ENCODE peak calls at places on chromosomes 12 and 14, in four cellular contexts. T is hepatic stellate cell; N is HFFc6; I is CD4-positive, alpha-beta memory T cell. C is an unnamed sample.

GRCh38 chr12:56373515-56373914 is 10.9 kb upstream of the APOF start:
- DNase-seq in T (no peak), N (no peak), I (no peak), C (no peak)

GRCh38 chr14:61342486-61342885 is 21.1 kb downstream of the PRKCH start:
- DNase-seq in T (no peak), N (no peak), I (peak), C (no peak)

GRCh38 chr12:59077153-59077930 is 157.0 kb upstream of the LRIG3 start:
- DNase-seq in N (no peak), I (no peak), T (no peak), C (no peak)

GRCh38 chr14:94591871-94592270 is 10.6 kb downstream of the SERPINA5 start:
- DNase-seq in T (no peak), N (no peak), I (no peak), C (no peak)

GRCh38 chr14:65277580-65278270 is 134.8 kb upstream of the FUT8 start:
- DNase-seq in N (no peak), T (no peak), I (no peak), C (no peak)

GRCh38 chr14:33573296-33573695 is 377.6 kb downstream of the EGLN3 start:
- DNase-seq in T (no peak), N (peak), I (no peak), C (no peak)

GRCh38 chr12:51246254-51246853 is 7.7 kb downstream of the DAZAP2 start:
- DNase-seq in T (peak), N (no peak), I (peak), C (peak)

GRCh38 chr12:103884316-103884715 is 43.3 kb upstream of the NT5DC3 start:
- DNase-seq in N (peak), I (peak), T (peak), C (peak)

GRCh38 chr12:124478985-124479645 is 88.3 kb downstream of the NCOR2 start:
- DNase-seq in N (no peak), I (no peak), T (no peak), C (no peak)

GRCh38 chr14:104794099-104794498 is 1.4 kb downstream of the AKT1 start:
- DNase-seq in I (no peak), N (peak), T (peak), C (peak)

GRCh38 chr12:87801860-87802720 is 227.1 kb downstream of the C12orf50 start:
- DNase-seq in I (no peak), N (no peak), T (no peak), C (no peak)

GRCh38 chr12:71509705-71510104 is 70.1 kb downstream of the LGR5 start:
- DNase-seq in T (no peak), N (no peak), I (no peak), C (no peak)

GRCh38 chr14:101554991-101555668 is 6.2 kb upstream of the DIO3 start:
- DNase-seq in N (no peak), T (no peak), I (no peak), C (no peak)

GRCh38 chr14:101077511-101078074 is 174.1 kb upstream of the RTL1 start:
- DNase-seq in T (no peak), N (no peak), I (no peak), C (no peak)

GRCh38 chr12:85725991-85726390 is 110.2 kb downstream of the RASSF9 start:
- DNase-seq in N (no peak), T (no peak), I (no peak), C (no peak)

GRCh38 chr12:107634530-107634929 is 51.1 kb upstream of the PWP1 start:
- DNase-seq in T (no peak), N (no peak), I (no peak), C (no peak)

GRCh38 chr12:87756111-87756510 is 273.1 kb downstream of the C12orf50 start:
- DNase-seq in T (peak), N (no peak), I (no peak), C (peak)

GRCh38 chr14:41000350-41000749 is 606.3 kb upstream of the LRFN5 start:
- DNase-seq in N (no peak), T (no peak), I (no peak), C (no peak)

GRCh38 chr12:79949098-79949497 is 14.2 kb upstream of the PPP1R12A start:
- DNase-seq in N (no peak), I (no peak), T (no peak), C (no peak)